ENCODE peak calls at places on chromosomes 11 and 22, in seven cellular contexts. P is activated naive CD8-positive, alpha-beta T cell treated with anti-CD3 and anti-CD28 coated beads, Interleukin-2, amount 10 ng/mL, durations not matched to agents 7 days and 5 days; X is naive thymus-derived CD8-positive, alpha-beta T cell; V is heart right ventricle; S is natural killer cell; I is pancreas; F is activated T-cell treated with anti-CD3 and anti-CD28 coated beads, Interleukin-2, amount 50 U/mL, for 72 hours. L is an unnamed sample.

GRCh38 chr22:37043214-37043827 is 8.2 kb upstream of the KCTD17 start:
- ATAC-seq in F (no peak), P (no peak), V (no peak), X (no peak), S (no peak), I (no peak), L (no peak)

GRCh38 chr11:116813170-116813569 is 9.9 kb downstream of the APOA4 start:
- ATAC-seq in X (no peak), P (no peak), V (no peak), F (no peak), S (no peak), I (no peak), L (no peak)

GRCh38 chr22:36435516-36436415 is 45.7 kb downstream of the TXN2 start:
- ATAC-seq in X (peak; percentile 91), I (peak; percentile 68), F (peak; percentile 79), S (peak; percentile 97), P (peak; percentile 84), V (no peak), L (peak; percentile 88)

GRCh38 chr22:49925525-49926128 is 7.2 kb downstream of the CRELD2 start:
- ATAC-seq in S (peak; percentile 75), V (no peak), I (no peak), P (peak; percentile 79), F (peak; percentile 66), X (peak; percentile 89), L (peak; percentile 79)

GRCh38 chr22:29478326-29479276 is 1.4 kb upstream of the NEFH start:
- ATAC-seq in S (peak; percentile 49), P (peak; percentile 56), X (peak; percentile 49), I (peak; percentile 59), F (no peak), V (peak; percentile 51), L (no peak)

GRCh38 chr22:25726241-25726640 is 15.7 kb upstream of the MYO18B start:
- ATAC-seq in X (no peak), I (no peak), F (peak; percentile 93), S (no peak), P (no peak), V (no peak), L (no peak)

GRCh38 chr11:86558219-86558618 is 114.2 kb downstream of the ME3 start:
- ATAC-seq in F (no peak), I (peak; percentile 41), P (no peak), X (no peak), V (peak; percentile 90), S (no peak), L (peak; percentile 10)

GRCh38 chr11:76686261-76687079 is 15.9 kb upstream of the LRRC32 start:
- ATAC-seq in I (no peak), X (peak; percentile 85), F (peak; percentile 57), S (peak; percentile 58), V (no peak), P (peak; percentile 57), L (peak; percentile 78)

GRCh38 chr11:126901783-126902182 is 98.8 kb downstream of the KIRREL3 start:
- ATAC-seq in V (no peak), I (no peak), P (no peak), X (no peak), S (no peak), F (no peak), L (no peak)

GRCh38 chr11:72693271-72693968 is 19.2 kb upstream of the PDE2A start:
- ATAC-seq in S (peak; percentile 13), P (no peak), X (no peak), F (no peak), V (no peak), I (no peak), L (no peak)

GRCh38 chr11:120547301-120547700 is 35.8 kb downstream of the GRIK4 start:
- ATAC-seq in X (no peak), P (no peak), S (no peak), F (no peak), I (peak; percentile 46), V (no peak), L (no peak)

L was measured in stimulated activated memory B cell treated with anti-CD40 and anti-IgM and Interleukin-4, amounts not matched to agents 10 μg/mL and 1 μg/mL and 100 μg/mL, for 72 hours.